ENCODE peak calls at places on chromosomes 16 and 17, in seven cellular contexts. K is WTC11, X is HEK293T, E is HCT116, I is K562, V is GM12878, Y is HepG2. S is an unnamed sample.
A peak's percentile ranks its signal among the peaks of the same experiment; 100 is the strongest.

GRCh38 chr17:61410100-61410551 is 10.5 kb downstream of the TBX2 start:
- DNase-seq in E (no peak), Y (no peak), I (no peak), K (no peak), X (no peak), V (no peak), S (no peak)

GRCh38 chr17:50660042-50660886 is 25.6 kb downstream of the ABCC3 start:
- DNase-seq in Y (peak; percentile 90), E (no peak), K (no peak), V (no peak), I (peak; percentile 56), X (no peak), S (no peak)

GRCh38 chr17:31321481-31321880 is at the start of gene EVI2A:
- DNase-seq in V (peak; percentile 69), E (no peak), Y (no peak), I (peak; percentile 11), X (no peak), K (no peak), S (no peak)

GRCh38 chr17:48620497-48621139 is 5.5 kb upstream of the HOXB8 start:
- DNase-seq in Y (no peak), E (no peak), I (no peak), V (no peak), K (no peak), X (no peak), S (no peak)

GRCh38 chr17:49450735-49451134 is 36.1 kb upstream of the PHB1 start:
- DNase-seq in V (no peak), X (no peak), E (no peak), K (no peak), Y (no peak), I (no peak), S (no peak)

GRCh38 chr17:57948555-57949420 is 6.4 kb downstream of the CUEDC1 start:
- DNase-seq in Y (no peak), K (no peak), X (no peak), E (peak; percentile 100), I (peak; percentile 37), V (no peak), S (no peak)

GRCh38 chr16:56788435-56788834 is 58.5 kb downstream of the NUP93 start:
- DNase-seq in E (no peak), I (no peak), V (no peak), K (no peak), Y (no peak), X (no peak), S (no peak)

GRCh38 chr17:42362245-42362961 is 25.8 kb downstream of the STAT3 start:
- DNase-seq in K (no peak), E (no peak), Y (no peak), V (no peak), X (no peak), I (no peak), S (no peak)

GRCh38 chr17:38701504-38702165 is 3.4 kb upstream of the MLLT6 start:
- DNase-seq in I (peak; percentile 75), X (no peak), Y (peak; percentile 49), V (peak; percentile 86), K (no peak), E (no peak), S (no peak)

GRCh38 chr17:80850817-80851216 is 140.8 kb upstream of the CHMP6 start:
- DNase-seq in V (no peak), Y (no peak), K (no peak), E (no peak), I (no peak), X (no peak), S (no peak)

GRCh38 chr17:76156662-76156991 is 15.6 kb upstream of the FOXJ1 start:
- DNase-seq in V (no peak), Y (no peak), K (no peak), I (no peak), X (no peak), E (no peak), S (no peak)

GRCh38 chr17:964881-965280 is 14.7 kb downstream of the NXN start:
- DNase-seq in Y (no peak), K (no peak), E (no peak), I (no peak), V (no peak), X (no peak), S (no peak)

GRCh38 chr17:29163563-29163962 is 16.6 kb downstream of the MYO18A start:
- DNase-seq in E (no peak), K (no peak), V (no peak), X (no peak), I (no peak), Y (no peak), S (no peak)

GRCh38 chr16:50196736-50197135 is 43.6 kb downstream of the TENT4B start:
- DNase-seq in V (no peak), Y (no peak), I (no peak), E (no peak), X (no peak), K (no peak), S (no peak)

GRCh38 chr16:2088759-2089358 is 41.1 kb downstream of the TSC2 start:
- DNase-seq in E (no peak), K (no peak), V (no peak), Y (no peak), X (no peak), I (no peak), S (no peak)

GRCh38 chr16:56343661-56344517 is 81.5 kb downstream of the AMFR start:
- DNase-seq in X (no peak), I (no peak), V (no peak), K (no peak), E (no peak), Y (no peak), S (no peak)

GRCh38 chr16:11955713-11956123 is 9.3 kb upstream of the TNFRSF17 start:
- DNase-seq in I (peak; percentile 30), Y (no peak), E (no peak), V (no peak), K (no peak), X (no peak), S (no peak)
- TF ChIP-seq SP1 in I (no peak), Y (no peak), E (no peak), V (no peak), K (no peak), X (no peak), S (no peak)

GRCh38 chr17:27928546-27928945 is 35.4 kb upstream of the LYRM9 start:
- DNase-seq in V (no peak), X (no peak), Y (no peak), I (peak; percentile 32), E (no peak), K (no peak), S (no peak)

GRCh38 chr17:27927781-27928180 is 34.6 kb upstream of the LYRM9 start:
- DNase-seq in X (no peak), K (no peak), I (no peak), Y (no peak), V (no peak), E (no peak), S (no peak)

DNA sequence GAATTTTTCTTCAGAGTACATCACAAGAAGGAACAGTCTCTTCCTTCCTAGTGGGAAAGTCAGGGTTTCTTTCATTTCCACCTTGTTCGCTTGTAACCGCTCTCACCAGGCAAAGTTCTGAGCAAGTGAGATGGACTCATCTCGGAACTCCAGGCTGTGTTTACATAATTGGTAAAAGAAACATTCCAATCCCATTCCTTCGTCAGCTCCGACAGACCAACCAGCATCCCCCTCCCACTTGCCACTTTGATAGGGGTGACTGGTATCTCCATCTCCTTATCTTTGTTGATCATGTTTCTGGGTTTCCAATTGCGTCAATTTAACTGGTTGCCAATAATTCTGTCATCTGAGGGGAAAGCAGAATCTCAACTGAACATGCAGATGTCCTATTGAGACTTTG is 36.8 kb upstream of the LYRM9 start:
- DNase-seq in V (no peak), E (no peak), I (no peak), K (no peak), Y (no peak), X (no peak), S (no peak)
- TF ChIP-seq SP1 in V (no peak), E (no peak), I (no peak), K (no peak), Y (no peak), X (no peak), S (no peak)

GRCh38 chr16:84729716-84730320 is 30.0 kb downstream of the USP10 start:
- DNase-seq in X (no peak), Y (no peak), I (no peak), K (no peak), V (no peak), E (no peak), S (peak; percentile 4)

GRCh38 chr16:84728853-84729424 is 29.1 kb downstream of the USP10 start:
- DNase-seq in I (peak; percentile 72), K (no peak), E (no peak), Y (no peak), V (no peak), X (no peak), S (no peak)

GRCh38 chr16:84732674-84733352 is 33.0 kb downstream of the USP10 start:
- DNase-seq in Y (no peak), X (no peak), E (no peak), K (no peak), V (no peak), I (peak; percentile 87), S (no peak)

GRCh38 chr16:84726670-84727467 is 27.1 kb downstream of the USP10 start:
- DNase-seq in V (peak; percentile 72), X (no peak), Y (peak; percentile 71), K (peak; percentile 36), I (no peak), E (no peak), S (no peak)

DNA sequence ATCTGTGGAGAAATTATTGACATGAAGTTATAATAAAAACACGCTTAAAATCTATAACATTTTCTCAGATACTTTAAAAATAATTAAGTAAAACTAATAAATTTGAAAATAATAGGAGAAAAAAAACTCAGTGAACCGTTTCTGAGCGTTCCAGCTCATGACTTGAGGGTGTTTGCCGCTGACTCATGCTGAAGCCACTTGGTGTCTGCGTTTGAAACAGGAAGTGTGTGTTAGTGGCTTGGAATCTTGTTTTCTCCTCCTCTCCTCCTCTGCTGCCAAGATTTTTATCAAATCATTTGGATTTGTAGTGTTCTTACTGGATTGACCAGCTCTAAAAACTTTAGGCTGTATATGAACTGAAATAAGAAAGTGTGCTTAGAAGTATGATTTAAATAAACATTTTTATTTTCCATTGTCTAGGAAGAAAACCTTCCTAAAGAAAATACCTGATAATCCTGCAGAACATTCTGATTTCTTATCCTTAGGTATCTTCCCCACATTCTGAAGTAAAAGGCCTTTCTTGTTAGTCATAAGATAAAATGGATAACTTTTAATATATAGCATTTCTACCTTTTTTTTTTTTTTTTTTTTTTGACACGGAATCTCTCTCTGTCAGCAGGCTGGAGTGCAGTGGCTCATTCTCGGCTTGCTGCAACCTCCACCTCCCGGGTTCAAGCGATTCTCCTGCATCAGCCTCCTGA is 30.8 kb downstream of the USP10 start:
- DNase-seq in X (peak; percentile 45), Y (peak; percentile 74), V (no peak), E (peak; percentile 75), K (no peak), I (peak; percentile 90), S (peak; percentile 14)
- TF ChIP-seq SP1 in X (no peak), Y (no peak), V (no peak), E (peak; percentile 69), K (no peak), I (no peak), S (no peak)

GRCh38 chr17:74820037-74820436 is 39.6 kb downstream of the GRIN2C start:
- DNase-seq in V (no peak), E (no peak), X (no peak), K (no peak), Y (no peak), I (no peak), S (no peak)
- TF ChIP-seq SP1 in V (no peak), E (no peak), X (no peak), K (no peak), Y (no peak), I (no peak), S (no peak)

S was measured in H1.